ENCODE peak calls at places on chromosomes 6 and 20, in eight cellular contexts. One of them, this sample, is unnamed.
A peak's percentile ranks its signal among the peaks of the same experiment; 100 is the strongest.

GRCh38 chr20:41408986-41409385 is 42.4 kb upstream of the EMILIN3 start:
- DNase-seq in GM20000: no peak
- DNase-seq in NCI-H1105: peak; percentile 84
- DNase-seq in NCI-H1436: no peak
- DNase-seq in activated CD8-positive, alpha-beta memory T cell treated with anti-CD3 and anti-CD28 coated beads for 4 hours: no peak
- DNase-seq in stimulated activated CD4-positive, alpha-beta T cell treated with anti-CD3 and anti-CD28 coated beads, Interleukin-1b, Interleukin-23, amount 100 ng/mL, for 24 hours: no peak
- DNase-seq in heart right ventricle: no peak
- DNase-seq in DMS153: no peak
- DNase-seq in this sample: no peak

GRCh38 chr20:58303547-58303946 is 6.0 kb upstream of the RAB22A start:
- DNase-seq in GM20000: no peak
- DNase-seq in NCI-H1105: no peak
- DNase-seq in NCI-H1436: no peak
- DNase-seq in activated CD8-positive, alpha-beta memory T cell treated with anti-CD3 and anti-CD28 coated beads for 4 hours: no peak
- DNase-seq in stimulated activated CD4-positive, alpha-beta T cell treated with anti-CD3 and anti-CD28 coated beads, Interleukin-1b, Interleukin-23, amount 100 ng/mL, for 24 hours: no peak
- DNase-seq in heart right ventricle: no peak
- DNase-seq in DMS153: no peak
- DNase-seq in this sample: no peak

GRCh38 chr20:58070664-58071499 is 157.6 kb downstream of the ANKRD60 start:
- DNase-seq in GM20000: no peak
- DNase-seq in NCI-H1105: no peak
- DNase-seq in NCI-H1436: no peak
- DNase-seq in activated CD8-positive, alpha-beta memory T cell treated with anti-CD3 and anti-CD28 coated beads for 4 hours: no peak
- DNase-seq in stimulated activated CD4-positive, alpha-beta T cell treated with anti-CD3 and anti-CD28 coated beads, Interleukin-1b, Interleukin-23, amount 100 ng/mL, for 24 hours: no peak
- DNase-seq in heart right ventricle: no peak
- DNase-seq in DMS153: no peak
- DNase-seq in this sample: no peak

GRCh38 chr6:96194675-96195074 is 178.9 kb downstream of the FUT9 start:
- DNase-seq in GM20000: no peak
- DNase-seq in NCI-H1105: no peak
- DNase-seq in NCI-H1436: no peak
- DNase-seq in activated CD8-positive, alpha-beta memory T cell treated with anti-CD3 and anti-CD28 coated beads for 4 hours: no peak
- DNase-seq in stimulated activated CD4-positive, alpha-beta T cell treated with anti-CD3 and anti-CD28 coated beads, Interleukin-1b, Interleukin-23, amount 100 ng/mL, for 24 hours: no peak
- DNase-seq in heart right ventricle: no peak
- DNase-seq in DMS153: no peak
- DNase-seq in this sample: no peak

GRCh38 chr20:17735206-17735804 is 35.5 kb downstream of the BANF2 start:
- DNase-seq in GM20000: no peak
- DNase-seq in NCI-H1105: no peak
- DNase-seq in NCI-H1436: no peak
- DNase-seq in activated CD8-positive, alpha-beta memory T cell treated with anti-CD3 and anti-CD28 coated beads for 4 hours: no peak
- DNase-seq in stimulated activated CD4-positive, alpha-beta T cell treated with anti-CD3 and anti-CD28 coated beads, Interleukin-1b, Interleukin-23, amount 100 ng/mL, for 24 hours: no peak
- DNase-seq in heart right ventricle: no peak
- DNase-seq in DMS153: no peak
- DNase-seq in this sample: no peak

GRCh38 chr6:1363729-1364572 is 25.4 kb upstream of the FOXF2 start:
- DNase-seq in GM20000: no peak
- DNase-seq in NCI-H1105: no peak
- DNase-seq in NCI-H1436: no peak
- DNase-seq in activated CD8-positive, alpha-beta memory T cell treated with anti-CD3 and anti-CD28 coated beads for 4 hours: no peak
- DNase-seq in stimulated activated CD4-positive, alpha-beta T cell treated with anti-CD3 and anti-CD28 coated beads, Interleukin-1b, Interleukin-23, amount 100 ng/mL, for 24 hours: no peak
- DNase-seq in heart right ventricle: no peak
- DNase-seq in DMS153: no peak
- DNase-seq in this sample: no peak

GRCh38 chr6:90975741-90976140 is 388.9 kb upstream of the MAP3K7 start:
- DNase-seq in GM20000: no peak
- DNase-seq in NCI-H1105: no peak
- DNase-seq in NCI-H1436: no peak
- DNase-seq in activated CD8-positive, alpha-beta memory T cell treated with anti-CD3 and anti-CD28 coated beads for 4 hours: no peak
- DNase-seq in stimulated activated CD4-positive, alpha-beta T cell treated with anti-CD3 and anti-CD28 coated beads, Interleukin-1b, Interleukin-23, amount 100 ng/mL, for 24 hours: no peak
- DNase-seq in heart right ventricle: no peak
- DNase-seq in DMS153: no peak
- DNase-seq in this sample: no peak

GRCh38 chr6:136550330-136551071 is at the start of gene MAP7:
- DNase-seq in GM20000: peak; percentile 90
- DNase-seq in NCI-H1105: peak; percentile 92
- DNase-seq in NCI-H1436: peak; percentile 75
- DNase-seq in activated CD8-positive, alpha-beta memory T cell treated with anti-CD3 and anti-CD28 coated beads for 4 hours: peak; percentile 23
- DNase-seq in stimulated activated CD4-positive, alpha-beta T cell treated with anti-CD3 and anti-CD28 coated beads, Interleukin-1b, Interleukin-23, amount 100 ng/mL, for 24 hours: peak; percentile 50
- DNase-seq in heart right ventricle: peak; percentile 50
- DNase-seq in DMS153: peak; percentile 90
- DNase-seq in this sample: peak; percentile 86

GRCh38 chr6:143783077-143783476 is 60.1 kb upstream of the LTV1 start:
- DNase-seq in GM20000: no peak
- DNase-seq in NCI-H1105: no peak
- DNase-seq in NCI-H1436: no peak
- DNase-seq in activated CD8-positive, alpha-beta memory T cell treated with anti-CD3 and anti-CD28 coated beads for 4 hours: no peak
- DNase-seq in stimulated activated CD4-positive, alpha-beta T cell treated with anti-CD3 and anti-CD28 coated beads, Interleukin-1b, Interleukin-23, amount 100 ng/mL, for 24 hours: no peak
- DNase-seq in heart right ventricle: no peak
- DNase-seq in DMS153: no peak
- DNase-seq in this sample: no peak

GRCh38 chr6:129634411-129635230 is 75.4 kb downstream of the ARHGAP18 start:
- DNase-seq in GM20000: no peak
- DNase-seq in NCI-H1105: no peak
- DNase-seq in NCI-H1436: no peak
- DNase-seq in activated CD8-positive, alpha-beta memory T cell treated with anti-CD3 and anti-CD28 coated beads for 4 hours: no peak
- DNase-seq in stimulated activated CD4-positive, alpha-beta T cell treated with anti-CD3 and anti-CD28 coated beads, Interleukin-1b, Interleukin-23, amount 100 ng/mL, for 24 hours: no peak
- DNase-seq in heart right ventricle: no peak
- DNase-seq in DMS153: no peak
- DNase-seq in this sample: no peak

GRCh38 chr20:47764154-47764734 is 21.0 kb downstream of the SULF2 start:
- DNase-seq in GM20000: no peak
- DNase-seq in NCI-H1105: no peak
- DNase-seq in NCI-H1436: no peak
- DNase-seq in activated CD8-positive, alpha-beta memory T cell treated with anti-CD3 and anti-CD28 coated beads for 4 hours: no peak
- DNase-seq in stimulated activated CD4-positive, alpha-beta T cell treated with anti-CD3 and anti-CD28 coated beads, Interleukin-1b, Interleukin-23, amount 100 ng/mL, for 24 hours: no peak
- DNase-seq in heart right ventricle: no peak
- DNase-seq in DMS153: no peak
- DNase-seq in this sample: no peak

GRCh38 chr6:118551063-118551672 is 3.1 kb downstream of the PLN start:
- DNase-seq in GM20000: peak; percentile 20
- DNase-seq in NCI-H1105: peak; percentile 59
- DNase-seq in NCI-H1436: peak; percentile 36
- DNase-seq in activated CD8-positive, alpha-beta memory T cell treated with anti-CD3 and anti-CD28 coated beads for 4 hours: no peak
- DNase-seq in stimulated activated CD4-positive, alpha-beta T cell treated with anti-CD3 and anti-CD28 coated beads, Interleukin-1b, Interleukin-23, amount 100 ng/mL, for 24 hours: no peak
- DNase-seq in heart right ventricle: no peak
- DNase-seq in DMS153: peak; percentile 64
- DNase-seq in this sample: peak; percentile 35

GRCh38 chr20:11368537-11368936 is 549.2 kb upstream of the BTBD3 start:
- DNase-seq in GM20000: no peak
- DNase-seq in NCI-H1105: no peak
- DNase-seq in NCI-H1436: no peak
- DNase-seq in activated CD8-positive, alpha-beta memory T cell treated with anti-CD3 and anti-CD28 coated beads for 4 hours: no peak
- DNase-seq in stimulated activated CD4-positive, alpha-beta T cell treated with anti-CD3 and anti-CD28 coated beads, Interleukin-1b, Interleukin-23, amount 100 ng/mL, for 24 hours: no peak
- DNase-seq in heart right ventricle: no peak
- DNase-seq in DMS153: no peak
- DNase-seq in this sample: no peak

GRCh38 chr20:61437280-61438206 is 185.5 kb downstream of the CDH4 start:
- DNase-seq in GM20000: no peak
- DNase-seq in NCI-H1105: no peak
- DNase-seq in NCI-H1436: no peak
- DNase-seq in activated CD8-positive, alpha-beta memory T cell treated with anti-CD3 and anti-CD28 coated beads for 4 hours: no peak
- DNase-seq in stimulated activated CD4-positive, alpha-beta T cell treated with anti-CD3 and anti-CD28 coated beads, Interleukin-1b, Interleukin-23, amount 100 ng/mL, for 24 hours: no peak
- DNase-seq in heart right ventricle: no peak
- DNase-seq in DMS153: no peak
- DNase-seq in this sample: no peak

GRCh38 chr6:69868961-69869360 is 2.6 kb downstream of the COL19A1 start:
- DNase-seq in GM20000: no peak
- DNase-seq in NCI-H1105: no peak
- DNase-seq in NCI-H1436: no peak
- DNase-seq in activated CD8-positive, alpha-beta memory T cell treated with anti-CD3 and anti-CD28 coated beads for 4 hours: no peak
- DNase-seq in stimulated activated CD4-positive, alpha-beta T cell treated with anti-CD3 and anti-CD28 coated beads, Interleukin-1b, Interleukin-23, amount 100 ng/mL, for 24 hours: no peak
- DNase-seq in heart right ventricle: no peak
- DNase-seq in DMS153: no peak
- DNase-seq in this sample: no peak

GRCh38 chr6:135006386-135006914 is 48.2 kb downstream of the HBS1L start:
- DNase-seq in GM20000: no peak
- DNase-seq in NCI-H1105: no peak
- DNase-seq in NCI-H1436: no peak
- DNase-seq in activated CD8-positive, alpha-beta memory T cell treated with anti-CD3 and anti-CD28 coated beads for 4 hours: no peak
- DNase-seq in stimulated activated CD4-positive, alpha-beta T cell treated with anti-CD3 and anti-CD28 coated beads, Interleukin-1b, Interleukin-23, amount 100 ng/mL, for 24 hours: no peak
- DNase-seq in heart right ventricle: no peak
- DNase-seq in DMS153: no peak
- DNase-seq in this sample: no peak

GRCh38 chr6:30960907-30961673 is 20.3 kb downstream of the MUCL3 start:
- DNase-seq in GM20000: no peak
- DNase-seq in NCI-H1105: no peak
- DNase-seq in NCI-H1436: no peak
- DNase-seq in activated CD8-positive, alpha-beta memory T cell treated with anti-CD3 and anti-CD28 coated beads for 4 hours: no peak
- DNase-seq in stimulated activated CD4-positive, alpha-beta T cell treated with anti-CD3 and anti-CD28 coated beads, Interleukin-1b, Interleukin-23, amount 100 ng/mL, for 24 hours: no peak
- DNase-seq in heart right ventricle: no peak
- DNase-seq in DMS153: no peak
- DNase-seq in this sample: no peak

GRCh38 chr6:116405147-116405546 is 34.4 kb downstream of the DSE start:
- DNase-seq in GM20000: peak; percentile 45
- DNase-seq in NCI-H1105: no peak
- DNase-seq in NCI-H1436: no peak
- DNase-seq in activated CD8-positive, alpha-beta memory T cell treated with anti-CD3 and anti-CD28 coated beads for 4 hours: no peak
- DNase-seq in stimulated activated CD4-positive, alpha-beta T cell treated with anti-CD3 and anti-CD28 coated beads, Interleukin-1b, Interleukin-23, amount 100 ng/mL, for 24 hours: no peak
- DNase-seq in heart right ventricle: no peak
- DNase-seq in DMS153: no peak
- DNase-seq in this sample: peak; percentile 42

GRCh38 chr20:58840816-58841538 is 9.7 kb downstream of the GNAS-AS1 start:
- DNase-seq in GM20000: no peak
- DNase-seq in NCI-H1105: no peak
- DNase-seq in NCI-H1436: no peak
- DNase-seq in activated CD8-positive, alpha-beta memory T cell treated with anti-CD3 and anti-CD28 coated beads for 4 hours: no peak
- DNase-seq in stimulated activated CD4-positive, alpha-beta T cell treated with anti-CD3 and anti-CD28 coated beads, Interleukin-1b, Interleukin-23, amount 100 ng/mL, for 24 hours: no peak
- DNase-seq in heart right ventricle: no peak
- DNase-seq in DMS153: no peak
- DNase-seq in this sample: no peak

GRCh38 chr6:40701352-40702007 is 114.3 kb upstream of the LRFN2 start:
- DNase-seq in GM20000: no peak
- DNase-seq in NCI-H1105: no peak
- DNase-seq in NCI-H1436: no peak
- DNase-seq in activated CD8-positive, alpha-beta memory T cell treated with anti-CD3 and anti-CD28 coated beads for 4 hours: no peak
- DNase-seq in stimulated activated CD4-positive, alpha-beta T cell treated with anti-CD3 and anti-CD28 coated beads, Interleukin-1b, Interleukin-23, amount 100 ng/mL, for 24 hours: no peak
- DNase-seq in heart right ventricle: no peak
- DNase-seq in DMS153: no peak
- DNase-seq in this sample: no peak

GRCh38 chr6:87407531-87407895 is 259 bp upstream of the CFAP206 start:
- DNase-seq in GM20000: peak; percentile 10
- DNase-seq in NCI-H1105: peak; percentile 58
- DNase-seq in NCI-H1436: no peak
- DNase-seq in activated CD8-positive, alpha-beta memory T cell treated with anti-CD3 and anti-CD28 coated beads for 4 hours: no peak
- DNase-seq in stimulated activated CD4-positive, alpha-beta T cell treated with anti-CD3 and anti-CD28 coated beads, Interleukin-1b, Interleukin-23, amount 100 ng/mL, for 24 hours: no peak
- DNase-seq in heart right ventricle: no peak
- DNase-seq in DMS153: no peak
- DNase-seq in this sample: peak; percentile 12

GRCh38 chr20:63427206-63427605 is 45.2 kb downstream of the KCNQ2 start:
- DNase-seq in GM20000: no peak
- DNase-seq in NCI-H1105: no peak
- DNase-seq in NCI-H1436: no peak
- DNase-seq in activated CD8-positive, alpha-beta memory T cell treated with anti-CD3 and anti-CD28 coated beads for 4 hours: no peak
- DNase-seq in stimulated activated CD4-positive, alpha-beta T cell treated with anti-CD3 and anti-CD28 coated beads, Interleukin-1b, Interleukin-23, amount 100 ng/mL, for 24 hours: no peak
- DNase-seq in heart right ventricle: no peak
- DNase-seq in DMS153: no peak
- DNase-seq in this sample: no peak

GRCh38 chr20:61686081-61686936 is 379.4 kb downstream of the TAF4 start:
- DNase-seq in GM20000: no peak
- DNase-seq in NCI-H1105: no peak
- DNase-seq in NCI-H1436: no peak
- DNase-seq in activated CD8-positive, alpha-beta memory T cell treated with anti-CD3 and anti-CD28 coated beads for 4 hours: no peak
- DNase-seq in stimulated activated CD4-positive, alpha-beta T cell treated with anti-CD3 and anti-CD28 coated beads, Interleukin-1b, Interleukin-23, amount 100 ng/mL, for 24 hours: no peak
- DNase-seq in heart right ventricle: no peak
- DNase-seq in DMS153: no peak
- DNase-seq in this sample: no peak

GRCh38 chr20:57460781-57461465 is 64.0 kb downstream of the CTCFL start:
- DNase-seq in GM20000: no peak
- DNase-seq in NCI-H1105: no peak
- DNase-seq in NCI-H1436: no peak
- DNase-seq in activated CD8-positive, alpha-beta memory T cell treated with anti-CD3 and anti-CD28 coated beads for 4 hours: no peak
- DNase-seq in stimulated activated CD4-positive, alpha-beta T cell treated with anti-CD3 and anti-CD28 coated beads, Interleukin-1b, Interleukin-23, amount 100 ng/mL, for 24 hours: no peak
- DNase-seq in heart right ventricle: peak; percentile 37
- DNase-seq in DMS153: no peak
- DNase-seq in this sample: no peak

GRCh38 chr20:22529150-22530019 is 55.0 kb downstream of the FOXA2 start:
- DNase-seq in GM20000: no peak
- DNase-seq in NCI-H1105: no peak
- DNase-seq in NCI-H1436: no peak
- DNase-seq in activated CD8-positive, alpha-beta memory T cell treated with anti-CD3 and anti-CD28 coated beads for 4 hours: no peak
- DNase-seq in stimulated activated CD4-positive, alpha-beta T cell treated with anti-CD3 and anti-CD28 coated beads, Interleukin-1b, Interleukin-23, amount 100 ng/mL, for 24 hours: no peak
- DNase-seq in heart right ventricle: no peak
- DNase-seq in DMS153: peak; percentile 45
- DNase-seq in this sample: no peak

GRCh38 chr6:36443498-36443844 is 671 bp downstream of the KCTD20 start:
- DNase-seq in GM20000: no peak
- DNase-seq in NCI-H1105: no peak
- DNase-seq in NCI-H1436: no peak
- DNase-seq in activated CD8-positive, alpha-beta memory T cell treated with anti-CD3 and anti-CD28 coated beads for 4 hours: no peak
- DNase-seq in stimulated activated CD4-positive, alpha-beta T cell treated with anti-CD3 and anti-CD28 coated beads, Interleukin-1b, Interleukin-23, amount 100 ng/mL, for 24 hours: no peak
- DNase-seq in heart right ventricle: no peak
- DNase-seq in DMS153: no peak
- DNase-seq in this sample: no peak

GRCh38 chr6:19311786-19312185 is 525.4 kb upstream of the ID4 start:
- DNase-seq in GM20000: no peak
- DNase-seq in NCI-H1105: no peak
- DNase-seq in NCI-H1436: no peak
- DNase-seq in activated CD8-positive, alpha-beta memory T cell treated with anti-CD3 and anti-CD28 coated beads for 4 hours: no peak
- DNase-seq in stimulated activated CD4-positive, alpha-beta T cell treated with anti-CD3 and anti-CD28 coated beads, Interleukin-1b, Interleukin-23, amount 100 ng/mL, for 24 hours: no peak
- DNase-seq in heart right ventricle: no peak
- DNase-seq in DMS153: no peak
- DNase-seq in this sample: no peak

GRCh38 chr20:52972965-52973819 is 1.0 kb downstream of the TSHZ2 start:
- DNase-seq in GM20000: no peak
- DNase-seq in NCI-H1105: no peak
- DNase-seq in NCI-H1436: no peak
- DNase-seq in activated CD8-positive, alpha-beta memory T cell treated with anti-CD3 and anti-CD28 coated beads for 4 hours: no peak
- DNase-seq in stimulated activated CD4-positive, alpha-beta T cell treated with anti-CD3 and anti-CD28 coated beads, Interleukin-1b, Interleukin-23, amount 100 ng/mL, for 24 hours: peak; percentile 26
- DNase-seq in heart right ventricle: peak; percentile 19
- DNase-seq in DMS153: no peak
- DNase-seq in this sample: no peak

GRCh38 chr20:58130574-58130973 is 97.9 kb downstream of the ANKRD60 start:
- DNase-seq in GM20000: no peak
- DNase-seq in NCI-H1105: no peak
- DNase-seq in NCI-H1436: no peak
- DNase-seq in activated CD8-positive, alpha-beta memory T cell treated with anti-CD3 and anti-CD28 coated beads for 4 hours: no peak
- DNase-seq in stimulated activated CD4-positive, alpha-beta T cell treated with anti-CD3 and anti-CD28 coated beads, Interleukin-1b, Interleukin-23, amount 100 ng/mL, for 24 hours: no peak
- DNase-seq in heart right ventricle: no peak
- DNase-seq in DMS153: no peak
- DNase-seq in this sample: no peak

GRCh38 chr20:13271977-13272975 is 51.2 kb downstream of the ISM1 start:
- DNase-seq in GM20000: no peak
- DNase-seq in NCI-H1105: no peak
- DNase-seq in NCI-H1436: no peak
- DNase-seq in activated CD8-positive, alpha-beta memory T cell treated with anti-CD3 and anti-CD28 coated beads for 4 hours: no peak
- DNase-seq in stimulated activated CD4-positive, alpha-beta T cell treated with anti-CD3 and anti-CD28 coated beads, Interleukin-1b, Interleukin-23, amount 100 ng/mL, for 24 hours: no peak
- DNase-seq in heart right ventricle: no peak
- DNase-seq in DMS153: no peak
- DNase-seq in this sample: no peak

GRCh38 chr6:122696079-122696478 is 83.4 kb upstream of the FABP7 start:
- DNase-seq in GM20000: no peak
- DNase-seq in NCI-H1105: no peak
- DNase-seq in NCI-H1436: no peak
- DNase-seq in activated CD8-positive, alpha-beta memory T cell treated with anti-CD3 and anti-CD28 coated beads for 4 hours: no peak
- DNase-seq in stimulated activated CD4-positive, alpha-beta T cell treated with anti-CD3 and anti-CD28 coated beads, Interleukin-1b, Interleukin-23, amount 100 ng/mL, for 24 hours: no peak
- DNase-seq in heart right ventricle: no peak
- DNase-seq in DMS153: no peak
- DNase-seq in this sample: no peak

GRCh38 chr6:54910326-54910952 is 63.9 kb downstream of the FAM83B start:
- DNase-seq in GM20000: no peak
- DNase-seq in NCI-H1105: peak; percentile 42
- DNase-seq in NCI-H1436: no peak
- DNase-seq in activated CD8-positive, alpha-beta memory T cell treated with anti-CD3 and anti-CD28 coated beads for 4 hours: no peak
- DNase-seq in stimulated activated CD4-positive, alpha-beta T cell treated with anti-CD3 and anti-CD28 coated beads, Interleukin-1b, Interleukin-23, amount 100 ng/mL, for 24 hours: no peak
- DNase-seq in heart right ventricle: no peak
- DNase-seq in DMS153: no peak
- DNase-seq in this sample: no peak

GRCh38 chr6:136696783-136697364 is 95.4 kb downstream of the MAP3K5 start:
- DNase-seq in GM20000: no peak
- DNase-seq in NCI-H1105: peak; percentile 73
- DNase-seq in NCI-H1436: no peak
- DNase-seq in activated CD8-positive, alpha-beta memory T cell treated with anti-CD3 and anti-CD28 coated beads for 4 hours: no peak
- DNase-seq in stimulated activated CD4-positive, alpha-beta T cell treated with anti-CD3 and anti-CD28 coated beads, Interleukin-1b, Interleukin-23, amount 100 ng/mL, for 24 hours: no peak
- DNase-seq in heart right ventricle: no peak
- DNase-seq in DMS153: peak; percentile 30
- DNase-seq in this sample: no peak